ENCODE peak calls at places on chromosomes 4 and X, in five cellular contexts. A is foreskin melanocyte, G is Caki2, J is NCI-H2107, Q is SJCRH30. O is an unnamed sample.

GRCh38 chrX:8913665-8914409 is 112.7 kb upstream of the FAM9A start:
- DNase-seq in A (no peak), Q (peak; percentile 87), G (no peak), J (no peak), O (no peak)

GRCh38 chr4:152454398-152455011 is 81.4 kb downstream of the FBXW7 start:
- DNase-seq in A (no peak), G (peak; percentile 41), Q (peak; percentile 19), J (no peak), O (no peak)

GRCh38 chr4:70994069-70994366 is 569 bp downstream of the DCK start:
- DNase-seq in G (no peak), A (no peak), Q (no peak), J (no peak), O (no peak)

GRCh38 chrX:52425710-52426245 is 57.0 kb downstream of the XAGE2 start:
- DNase-seq in A (no peak), J (no peak), Q (no peak), G (no peak), O (no peak)

GRCh38 chrX:34638116-34638515 is 19.0 kb downstream of the TMEM47 start:
- DNase-seq in J (no peak), A (no peak), G (peak; percentile 18), Q (peak; percentile 45), O (no peak)

GRCh38 chrX:129787336-129788055 is 7.7 kb downstream of the SASH3 start:
- DNase-seq in Q (no peak), G (no peak), J (no peak), A (no peak), O (no peak)

GRCh38 chr4:55447826-55448225 is 52.1 kb downstream of the TMEM165 start:
- DNase-seq in Q (no peak), J (no peak), A (no peak), G (no peak), O (no peak)

GRCh38 chr4:16893141-16893571 is 5.3 kb downstream of the LDB2 start:
- DNase-seq in G (no peak), Q (no peak), J (no peak), A (no peak), O (no peak)

GRCh38 chr4:108255203-108255747 is 86.5 kb upstream of the LEF1 start:
- DNase-seq in J (no peak), G (no peak), A (no peak), Q (no peak), O (no peak)

GRCh38 chrX:10038585-10038984 is 71.4 kb downstream of the CLDN34 start:
- DNase-seq in Q (no peak), A (no peak), G (no peak), J (no peak), O (no peak)

GRCh38 chrX:42524374-42524773 is 253.6 kb downstream of the PPP1R2C start:
- DNase-seq in A (no peak), Q (peak; percentile 1), J (no peak), G (peak; percentile 85), O (peak; percentile 78)

GRCh38 chr4:33494150-33494549 is 2750.2 kb downstream of the ARAP2 start:
- DNase-seq in A (no peak), Q (no peak), G (peak; percentile 21), J (no peak), O (no peak)

GRCh38 chrX:69088171-69088938 is 76.9 kb downstream of the PJA1 start:
- DNase-seq in Q (peak; percentile 83), J (no peak), A (no peak), G (no peak), O (no peak)

GRCh38 chr4:119136541-119136940 is 909 bp downstream of the MYOZ2 start:
- DNase-seq in G (no peak), Q (peak; percentile 86), J (no peak), A (peak; percentile 16), O (no peak)

GRCh38 chr4:80202784-80203553 is 5.7 kb downstream of the PRDM8 start:
- DNase-seq in G (peak; percentile 61), Q (peak; percentile 54), A (no peak), J (no peak), O (no peak)

GRCh38 chr4:76430519-76431388 is 4.3 kb upstream of the SHROOM3 start:
- DNase-seq in G (peak; percentile 39), J (no peak), A (peak; percentile 37), Q (peak; percentile 83), O (no peak)

GRCh38 chr4:184168406-184169019 is 49.2 kb downstream of the ENPP6 start:
- DNase-seq in A (peak; percentile 64), G (peak; percentile 42), Q (peak; percentile 70), J (no peak), O (peak; percentile 14)

GRCh38 chr4:156006192-156006591 is 52.5 kb upstream of the CTSO start:
- DNase-seq in J (no peak), A (no peak), G (no peak), Q (no peak), O (no peak)

GRCh38 chr4:138175337-138175794 is 66.8 kb downstream of the SLC7A11 start:
- DNase-seq in G (no peak), Q (peak; percentile 19), J (peak; percentile 10), A (no peak), O (no peak)

GRCh38 chr4:174611792-174612191 is 89.5 kb upstream of the HPGD start:
- DNase-seq in G (no peak), Q (no peak), A (no peak), J (no peak), O (no peak)

GRCh38 chrX:78331708-78332107 is 4.3 kb upstream of the CYSLTR1 start:
- DNase-seq in A (no peak), Q (no peak), G (no peak), J (no peak), O (no peak)